ENCODE peak calls at places on chromosomes 1 and 21, in six cellular contexts. One of them, this sample, is unnamed.

GRCh38 chr1:165928075-165928731 is 100.8 kb downstream of the UCK2 start:
- DNase-seq in GM06990: no peak
- DNase-seq in lower lobe of right lung: no peak
- DNase-seq in lung: no peak
- DNase-seq in sigmoid colon: no peak
- DNase-seq in upper lobe of right lung: no peak
- DNase-seq in this sample: peak

GRCh38 chr21:16241500-16241963 is 511.8 kb downstream of the USP25 start:
- DNase-seq in GM06990: no peak
- DNase-seq in lower lobe of right lung: no peak
- DNase-seq in lung: no peak
- DNase-seq in sigmoid colon: no peak
- DNase-seq in upper lobe of right lung: no peak
- DNase-seq in this sample: peak

GRCh38 chr1:116990612-116991151 is 10.9 kb upstream of the CD101 start:
- DNase-seq in GM06990: no peak
- DNase-seq in lower lobe of right lung: no peak
- DNase-seq in lung: peak
- DNase-seq in sigmoid colon: peak
- DNase-seq in upper lobe of right lung: no peak
- DNase-seq in this sample: no peak

GRCh38 chr1:213094446-213094845 is 43.4 kb downstream of the RPS6KC1 start:
- DNase-seq in GM06990: no peak
- DNase-seq in lower lobe of right lung: no peak
- DNase-seq in lung: no peak
- DNase-seq in sigmoid colon: no peak
- DNase-seq in upper lobe of right lung: no peak
- DNase-seq in this sample: no peak

GRCh38 chr1:89085781-89086180 is 20.8 kb upstream of the GBP1 start:
- DNase-seq in GM06990: no peak
- DNase-seq in lower lobe of right lung: no peak
- DNase-seq in lung: no peak
- DNase-seq in sigmoid colon: no peak
- DNase-seq in upper lobe of right lung: no peak
- DNase-seq in this sample: peak

GRCh38 chr1:248872752-248873408 is 14.0 kb upstream of the ZNF692 start:
- DNase-seq in GM06990: peak
- DNase-seq in lower lobe of right lung: peak
- DNase-seq in lung: peak
- DNase-seq in sigmoid colon: peak
- DNase-seq in upper lobe of right lung: peak
- DNase-seq in this sample: peak

GRCh38 chr1:177589166-177589565 is 380.7 kb downstream of the SEC16B start:
- DNase-seq in GM06990: no peak
- DNase-seq in lower lobe of right lung: no peak
- DNase-seq in lung: no peak
- DNase-seq in sigmoid colon: no peak
- DNase-seq in upper lobe of right lung: no peak
- DNase-seq in this sample: no peak

GRCh38 chr1:179550753-179551682 is 24.7 kb downstream of the NPHS2 start:
- DNase-seq in GM06990: peak
- DNase-seq in lower lobe of right lung: no peak
- DNase-seq in lung: no peak
- DNase-seq in sigmoid colon: no peak
- DNase-seq in upper lobe of right lung: no peak
- DNase-seq in this sample: peak

GRCh38 chr1:74847720-74848119 is 114.8 kb downstream of the TYW3 start:
- DNase-seq in GM06990: no peak
- DNase-seq in lower lobe of right lung: no peak
- DNase-seq in lung: no peak
- DNase-seq in sigmoid colon: no peak
- DNase-seq in upper lobe of right lung: no peak
- DNase-seq in this sample: no peak

GRCh38 chr1:159854693-159855192 is 7.7 kb downstream of the VSIG8 start:
- DNase-seq in GM06990: peak
- DNase-seq in lower lobe of right lung: peak
- DNase-seq in lung: peak
- DNase-seq in sigmoid colon: peak
- DNase-seq in upper lobe of right lung: peak
- DNase-seq in this sample: peak

GRCh38 chr1:67948155-67949075 is 102.0 kb downstream of the DIRAS3 start:
- DNase-seq in GM06990: no peak
- DNase-seq in lower lobe of right lung: no peak
- DNase-seq in lung: no peak
- DNase-seq in sigmoid colon: no peak
- DNase-seq in upper lobe of right lung: no peak
- DNase-seq in this sample: no peak

GRCh38 chr1:6261615-6261995 is 707 bp upstream of the GPR153 start:
- DNase-seq in GM06990: no peak
- DNase-seq in lower lobe of right lung: no peak
- DNase-seq in lung: no peak
- DNase-seq in sigmoid colon: no peak
- DNase-seq in upper lobe of right lung: no peak
- DNase-seq in this sample: no peak

GRCh38 chr1:206890125-206890637 is 7.1 kb upstream of the IL24 start:
- DNase-seq in GM06990: no peak
- DNase-seq in lower lobe of right lung: no peak
- DNase-seq in lung: no peak
- DNase-seq in sigmoid colon: no peak
- DNase-seq in upper lobe of right lung: no peak
- DNase-seq in this sample: peak

GRCh38 chr1:53449026-53449425 is 10.2 kb upstream of the DMRTB1 start:
- DNase-seq in GM06990: no peak
- DNase-seq in lower lobe of right lung: no peak
- DNase-seq in lung: no peak
- DNase-seq in sigmoid colon: no peak
- DNase-seq in upper lobe of right lung: no peak
- DNase-seq in this sample: no peak

GRCh38 chr1:154923695-154924094 is 12.8 kb downstream of the PMVK start:
- DNase-seq in GM06990: no peak
- DNase-seq in lower lobe of right lung: no peak
- DNase-seq in lung: no peak
- DNase-seq in sigmoid colon: no peak
- DNase-seq in upper lobe of right lung: no peak
- DNase-seq in this sample: no peak

GRCh38 chr1:50158421-50158820 is 49.7 kb downstream of the ELAVL4 start:
- DNase-seq in GM06990: no peak
- DNase-seq in lower lobe of right lung: no peak
- DNase-seq in lung: no peak
- DNase-seq in sigmoid colon: no peak
- DNase-seq in upper lobe of right lung: no peak
- DNase-seq in this sample: no peak

GRCh38 chr1:218201004-218201403 is 84.1 kb upstream of the RRP15 start:
- DNase-seq in GM06990: no peak
- DNase-seq in lower lobe of right lung: no peak
- DNase-seq in lung: no peak
- DNase-seq in sigmoid colon: no peak
- DNase-seq in upper lobe of right lung: no peak
- DNase-seq in this sample: no peak

GRCh38 chr21:45824546-45825208 is 156.9 kb upstream of the COL6A1 start:
- DNase-seq in GM06990: no peak
- DNase-seq in lower lobe of right lung: no peak
- DNase-seq in lung: no peak
- DNase-seq in sigmoid colon: peak
- DNase-seq in upper lobe of right lung: no peak
- DNase-seq in this sample: no peak

GRCh38 chr1:54791880-54792522 is 9.1 kb downstream of the TTC22 start:
- DNase-seq in GM06990: no peak
- DNase-seq in lower lobe of right lung: no peak
- DNase-seq in lung: no peak
- DNase-seq in sigmoid colon: no peak
- DNase-seq in upper lobe of right lung: no peak
- DNase-seq in this sample: peak

GRCh38 chr1:203381151-203381751 is 30.3 kb upstream of the FMOD start:
- DNase-seq in GM06990: peak
- DNase-seq in lower lobe of right lung: no peak
- DNase-seq in lung: no peak
- DNase-seq in sigmoid colon: no peak
- DNase-seq in upper lobe of right lung: no peak
- DNase-seq in this sample: no peak

GRCh38 chr1:15246960-15247614 is at the start of gene FHAD1:
- DNase-seq in GM06990: peak
- DNase-seq in lower lobe of right lung: peak
- DNase-seq in lung: peak
- DNase-seq in sigmoid colon: peak
- DNase-seq in upper lobe of right lung: peak
- DNase-seq in this sample: peak

GRCh38 chr1:227562037-227562436 is 1.3 kb upstream of the ZNF678 start:
- DNase-seq in GM06990: no peak
- DNase-seq in lower lobe of right lung: no peak
- DNase-seq in lung: no peak
- DNase-seq in sigmoid colon: no peak
- DNase-seq in upper lobe of right lung: no peak
- DNase-seq in this sample: no peak

GRCh38 chr1:227560814-227561213 is 2.5 kb upstream of the ZNF678 start:
- DNase-seq in GM06990: no peak
- DNase-seq in lower lobe of right lung: no peak
- DNase-seq in lung: no peak
- DNase-seq in sigmoid colon: no peak
- DNase-seq in upper lobe of right lung: no peak
- DNase-seq in this sample: no peak

GRCh38 chr1:227561303-227561702 is 2.1 kb upstream of the ZNF678 start:
- DNase-seq in GM06990: no peak
- DNase-seq in lower lobe of right lung: no peak
- DNase-seq in lung: no peak
- DNase-seq in sigmoid colon: no peak
- DNase-seq in upper lobe of right lung: no peak
- DNase-seq in this sample: no peak

GRCh38 chr1:227563319-227564201 is at the start of gene ZNF678:
- DNase-seq in GM06990: peak
- DNase-seq in lower lobe of right lung: peak
- DNase-seq in lung: peak
- DNase-seq in sigmoid colon: peak
- DNase-seq in upper lobe of right lung: peak
- DNase-seq in this sample: peak

DNA sequence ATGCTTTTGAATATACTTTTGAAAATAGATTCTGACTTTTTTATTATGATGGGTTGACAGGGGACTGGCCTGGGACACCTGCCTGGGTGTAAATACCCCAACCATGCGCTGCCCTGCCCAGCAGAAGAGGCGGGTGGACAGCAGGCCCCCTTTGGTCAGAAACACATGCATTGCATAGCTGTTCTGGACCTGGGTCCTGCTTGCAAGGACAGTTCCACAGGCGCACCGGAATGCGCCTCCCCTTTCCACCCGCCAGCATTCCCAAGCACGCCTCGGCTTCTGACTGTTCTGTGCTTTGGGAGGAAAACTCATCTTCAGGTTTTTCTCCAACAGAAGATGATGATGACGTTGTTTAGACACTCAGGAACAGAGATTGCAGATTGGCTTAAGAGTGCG is 435 bp upstream of the ZNF678 start:
- DNase-seq in GM06990: no peak
- DNase-seq in lower lobe of right lung: no peak
- DNase-seq in lung: no peak
- DNase-seq in sigmoid colon: no peak
- DNase-seq in upper lobe of right lung: no peak
- DNase-seq in this sample: no peak
- H3K4me3 ChIP-seq in GM06990: no peak
- H3K4me3 ChIP-seq in lower lobe of right lung: peak
- H3K4me3 ChIP-seq in lung: no peak
- H3K4me3 ChIP-seq in sigmoid colon: no peak
- H3K4me3 ChIP-seq in upper lobe of right lung: peak
- H3K4me3 ChIP-seq in this sample: peak

DNA sequence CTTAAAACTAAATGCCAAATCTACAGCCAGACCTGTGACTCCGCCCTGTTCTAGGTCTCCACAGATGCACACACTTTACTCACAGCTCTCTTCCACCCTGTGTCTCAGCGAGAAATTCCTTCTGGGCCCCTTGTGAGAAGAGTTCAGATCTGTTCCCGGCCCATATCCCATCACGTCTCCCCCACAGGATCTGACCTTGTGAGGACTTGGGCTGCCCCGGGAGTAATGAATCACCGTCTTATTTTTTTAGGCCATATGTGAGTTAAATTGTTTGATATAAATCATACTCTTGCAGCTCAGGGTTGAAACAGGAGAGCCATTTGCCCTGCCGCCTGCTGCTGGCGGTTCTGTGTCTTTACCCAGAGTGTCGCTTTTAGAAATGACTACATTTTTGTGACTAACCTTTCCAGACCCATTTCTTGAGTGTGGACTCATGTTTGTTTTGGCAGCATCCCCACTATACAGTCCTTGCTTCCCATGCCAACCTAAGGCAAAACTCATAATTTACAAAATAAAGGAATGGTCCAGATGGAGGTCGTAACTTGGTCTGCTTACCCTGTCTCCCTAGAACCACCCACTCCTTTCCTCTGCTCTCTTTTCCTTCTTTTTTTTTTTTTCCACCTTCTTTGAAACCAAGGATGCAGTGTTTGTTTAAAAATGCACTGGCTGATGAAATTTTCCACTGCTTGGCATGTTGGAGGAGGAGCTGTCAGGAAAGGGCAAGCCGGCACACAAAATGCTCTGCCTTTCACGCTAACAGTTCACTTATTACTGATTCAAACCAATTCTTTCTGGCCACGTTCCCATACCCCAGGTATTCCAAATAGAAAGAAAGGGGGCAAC is 98.0 kb upstream of the C1orf105 start:
- DNase-seq in GM06990: no peak
- DNase-seq in lower lobe of right lung: peak
- DNase-seq in lung: peak
- DNase-seq in sigmoid colon: peak
- DNase-seq in upper lobe of right lung: peak
- DNase-seq in this sample: peak
- H3K4me3 ChIP-seq in GM06990: no peak
- H3K4me3 ChIP-seq in lower lobe of right lung: peak
- H3K4me3 ChIP-seq in lung: no peak
- H3K4me3 ChIP-seq in sigmoid colon: no peak
- H3K4me3 ChIP-seq in upper lobe of right lung: peak
- H3K4me3 ChIP-seq in this sample: no peak

GRCh38 chr21:43646550-43647260 is 12.6 kb downstream of the HSF2BP start:
- DNase-seq in GM06990: peak
- DNase-seq in lower lobe of right lung: peak
- DNase-seq in lung: peak
- DNase-seq in sigmoid colon: peak
- DNase-seq in upper lobe of right lung: peak
- DNase-seq in this sample: peak
- H3K4me3 ChIP-seq in GM06990: no peak
- H3K4me3 ChIP-seq in lower lobe of right lung: no peak
- H3K4me3 ChIP-seq in lung: no peak
- H3K4me3 ChIP-seq in sigmoid colon: no peak
- H3K4me3 ChIP-seq in upper lobe of right lung: no peak
- H3K4me3 ChIP-seq in this sample: no peak

GRCh38 chr1:93350875-93351274 is 5.2 kb downstream of the DR1 start:
- DNase-seq in GM06990: no peak
- DNase-seq in lower lobe of right lung: no peak
- DNase-seq in lung: no peak
- DNase-seq in sigmoid colon: no peak
- DNase-seq in upper lobe of right lung: no peak
- DNase-seq in this sample: no peak

GRCh38 chr1:93348104-93348780 is 2.5 kb downstream of the DR1 start:
- DNase-seq in GM06990: no peak
- DNase-seq in lower lobe of right lung: no peak
- DNase-seq in lung: no peak
- DNase-seq in sigmoid colon: no peak
- DNase-seq in upper lobe of right lung: no peak
- DNase-seq in this sample: no peak

GRCh38 chr1:93350322-93350721 is 4.6 kb downstream of the DR1 start:
- DNase-seq in GM06990: no peak
- DNase-seq in lower lobe of right lung: no peak
- DNase-seq in lung: no peak
- DNase-seq in sigmoid colon: no peak
- DNase-seq in upper lobe of right lung: no peak
- DNase-seq in this sample: no peak

GRCh38 chr1:93347319-93347899 is 1.7 kb downstream of the DR1 start:
- DNase-seq in GM06990: no peak
- DNase-seq in lower lobe of right lung: no peak
- DNase-seq in lung: no peak
- DNase-seq in sigmoid colon: no peak
- DNase-seq in upper lobe of right lung: no peak
- DNase-seq in this sample: peak

GRCh38 chr1:93349231-93350135 is 3.8 kb downstream of the DR1 start:
- DNase-seq in GM06990: no peak
- DNase-seq in lower lobe of right lung: no peak
- DNase-seq in lung: no peak
- DNase-seq in sigmoid colon: no peak
- DNase-seq in upper lobe of right lung: no peak
- DNase-seq in this sample: no peak
- H3K4me3 ChIP-seq in GM06990: peak
- H3K4me3 ChIP-seq in lower lobe of right lung: peak
- H3K4me3 ChIP-seq in lung: no peak
- H3K4me3 ChIP-seq in sigmoid colon: no peak
- H3K4me3 ChIP-seq in upper lobe of right lung: peak
- H3K4me3 ChIP-seq in this sample: peak